ENCODE peak calls at places on chromosome 2, in eight cellular contexts. V, I, U, C, P, K, N and W are unnamed samples.
A peak's percentile ranks its signal among the peaks of the same experiment; 100 is the strongest.

GRCh38 chr2:36554531-36554930 is 43.4 kb downstream of the FEZ2 start:
- DNase-seq in U (no peak), N (no peak), K (peak; percentile 55), P (no peak), V (no peak), I (no peak), C (no peak), W (no peak)

GRCh38 chr2:217625475-217626245 is 377.1 kb downstream of the TNS1 start:
- DNase-seq in N (no peak), K (peak; percentile 85), I (no peak), V (no peak), C (no peak), P (peak; percentile 69), U (no peak), W (no peak)

GRCh38 chr2:19706332-19706731 is 195.5 kb downstream of the TTC32 start:
- DNase-seq in C (no peak), N (no peak), I (no peak), P (no peak), K (peak; percentile 20), U (no peak), V (no peak), W (no peak)

GRCh38 chr2:97851172-97851571 is 137.8 kb downstream of the ZAP70 start:
- DNase-seq in V (no peak), U (no peak), P (no peak), K (no peak), C (no peak), I (no peak), N (no peak), W (no peak)

GRCh38 chr2:51000849-51001617 is 30.9 kb downstream of the NRXN1 start:
- DNase-seq in P (peak; percentile 7), I (peak; percentile 22), C (no peak), V (no peak), N (no peak), U (no peak), K (no peak), W (no peak)

GRCh38 chr2:45439788-45440773 is 171.0 kb downstream of the SRBD1 start:
- DNase-seq in C (no peak), K (peak; percentile 74), V (no peak), I (peak; percentile 17), N (no peak), U (no peak), P (peak; percentile 45), W (no peak)

GRCh38 chr2:188898261-188898660 is 75.9 kb upstream of the COL3A1 start:
- DNase-seq in P (peak; percentile 75), K (peak; percentile 78), N (no peak), I (no peak), C (no peak), U (no peak), V (no peak), W (no peak)

GRCh38 chr2:233168919-233169318 is 82.6 kb upstream of the ATG16L1 start:
- DNase-seq in U (no peak), K (no peak), I (no peak), V (no peak), C (no peak), P (no peak), N (no peak), W (no peak)

GRCh38 chr2:128451636-128452411 is 133.2 kb upstream of the HS6ST1 start:
- DNase-seq in N (no peak), K (no peak), I (no peak), C (no peak), V (peak; percentile 26), P (no peak), U (no peak), W (no peak)